ENCODE peak calls at places on chromosomes 5 and 9, in four cellular contexts. One of them, this sample, is unnamed.

GRCh38 chr5:67799732-67800234 is 415.8 kb upstream of the PIK3R1 start:
- DNase-seq in cardiac muscle cell: peak; percentile 43
- DNase-seq in NAMALWA: no peak
- DNase-seq in stimulated activated CD8-positive, alpha-beta memory T cell treated with anti-CD3 and anti-CD28 coated beads, Interleukin-2, amount 100 ng/mL, for 1 hour: no peak
- DNase-seq in this sample: no peak

GRCh38 chr5:38465045-38465444 is 91.4 kb downstream of the LIFR start:
- DNase-seq in stimulated activated CD8-positive, alpha-beta memory T cell treated with anti-CD3 and anti-CD28 coated beads, Interleukin-2, amount 100 ng/mL, for 1 hour: no peak
- DNase-seq in cardiac muscle cell: no peak
- DNase-seq in NAMALWA: no peak
- DNase-seq in this sample: peak; percentile 83

GRCh38 chr5:135596364-135596763 is 17.6 kb upstream of the CXCL14 start:
- DNase-seq in cardiac muscle cell: no peak
- DNase-seq in NAMALWA: no peak
- DNase-seq in stimulated activated CD8-positive, alpha-beta memory T cell treated with anti-CD3 and anti-CD28 coated beads, Interleukin-2, amount 100 ng/mL, for 1 hour: no peak
- DNase-seq in this sample: no peak

GRCh38 chr9:78031271-78031825 is at the start of gene GNAQ:
- DNase-seq in NAMALWA: no peak
- DNase-seq in stimulated activated CD8-positive, alpha-beta memory T cell treated with anti-CD3 and anti-CD28 coated beads, Interleukin-2, amount 100 ng/mL, for 1 hour: no peak
- DNase-seq in cardiac muscle cell: no peak
- DNase-seq in this sample: peak; percentile 46

GRCh38 chr9:99881769-99882168 is 24.7 kb upstream of the STX17 start:
- DNase-seq in stimulated activated CD8-positive, alpha-beta memory T cell treated with anti-CD3 and anti-CD28 coated beads, Interleukin-2, amount 100 ng/mL, for 1 hour: no peak
- DNase-seq in NAMALWA: no peak
- DNase-seq in cardiac muscle cell: no peak
- DNase-seq in this sample: no peak

GRCh38 chr9:21779397-21779796 is 23.0 kb upstream of the MTAP start:
- DNase-seq in cardiac muscle cell: peak; percentile 47
- DNase-seq in NAMALWA: no peak
- DNase-seq in stimulated activated CD8-positive, alpha-beta memory T cell treated with anti-CD3 and anti-CD28 coated beads, Interleukin-2, amount 100 ng/mL, for 1 hour: no peak
- DNase-seq in this sample: no peak

GRCh38 chr5:172913117-172913850 is 45.9 kb upstream of the RPL26L1 start:
- DNase-seq in NAMALWA: no peak
- DNase-seq in cardiac muscle cell: peak; percentile 27
- DNase-seq in stimulated activated CD8-positive, alpha-beta memory T cell treated with anti-CD3 and anti-CD28 coated beads, Interleukin-2, amount 100 ng/mL, for 1 hour: no peak
- DNase-seq in this sample: no peak

GRCh38 chr9:71249729-71250317 is 128.4 kb upstream of the TRPM3 start:
- DNase-seq in cardiac muscle cell: peak; percentile 83
- DNase-seq in stimulated activated CD8-positive, alpha-beta memory T cell treated with anti-CD3 and anti-CD28 coated beads, Interleukin-2, amount 100 ng/mL, for 1 hour: no peak
- DNase-seq in NAMALWA: peak; percentile 77
- DNase-seq in this sample: peak; percentile 57

GRCh38 chr5:65760504-65761275 is 38.7 kb downstream of the NLN start:
- DNase-seq in NAMALWA: no peak
- DNase-seq in cardiac muscle cell: peak; percentile 88
- DNase-seq in stimulated activated CD8-positive, alpha-beta memory T cell treated with anti-CD3 and anti-CD28 coated beads, Interleukin-2, amount 100 ng/mL, for 1 hour: peak; percentile 18
- DNase-seq in this sample: no peak

GRCh38 chr9:29211681-29212589 is 1638.7 kb upstream of the C9orf72 start:
- DNase-seq in cardiac muscle cell: peak; percentile 35
- DNase-seq in stimulated activated CD8-positive, alpha-beta memory T cell treated with anti-CD3 and anti-CD28 coated beads, Interleukin-2, amount 100 ng/mL, for 1 hour: no peak
- DNase-seq in NAMALWA: no peak
- DNase-seq in this sample: peak; percentile 74

GRCh38 chr5:173563246-173563645 is 53.2 kb downstream of the BOD1 start:
- DNase-seq in NAMALWA: no peak
- DNase-seq in stimulated activated CD8-positive, alpha-beta memory T cell treated with anti-CD3 and anti-CD28 coated beads, Interleukin-2, amount 100 ng/mL, for 1 hour: no peak
- DNase-seq in cardiac muscle cell: no peak
- DNase-seq in this sample: no peak

GRCh38 chr5:58929726-58930125 is 346.9 kb downstream of the RAB3C start:
- DNase-seq in cardiac muscle cell: no peak
- DNase-seq in stimulated activated CD8-positive, alpha-beta memory T cell treated with anti-CD3 and anti-CD28 coated beads, Interleukin-2, amount 100 ng/mL, for 1 hour: no peak
- DNase-seq in NAMALWA: no peak
- DNase-seq in this sample: no peak

GRCh38 chr5:10333154-10334006 is 20.1 kb upstream of the MARCHF6 start:
- DNase-seq in NAMALWA: no peak
- DNase-seq in stimulated activated CD8-positive, alpha-beta memory T cell treated with anti-CD3 and anti-CD28 coated beads, Interleukin-2, amount 100 ng/mL, for 1 hour: no peak
- DNase-seq in cardiac muscle cell: peak; percentile 59
- DNase-seq in this sample: no peak

GRCh38 chr9:23447166-23447565 is 378.9 kb downstream of the ELAVL2 start:
- DNase-seq in stimulated activated CD8-positive, alpha-beta memory T cell treated with anti-CD3 and anti-CD28 coated beads, Interleukin-2, amount 100 ng/mL, for 1 hour: no peak
- DNase-seq in NAMALWA: no peak
- DNase-seq in cardiac muscle cell: no peak
- DNase-seq in this sample: no peak

GRCh38 chr5:25963251-25964008 is 1075.0 kb downstream of the CDH9 start:
- DNase-seq in NAMALWA: no peak
- DNase-seq in cardiac muscle cell: no peak
- DNase-seq in stimulated activated CD8-positive, alpha-beta memory T cell treated with anti-CD3 and anti-CD28 coated beads, Interleukin-2, amount 100 ng/mL, for 1 hour: no peak
- DNase-seq in this sample: no peak

GRCh38 chr9:127452481-127453092 is 1.3 kb downstream of the LRSAM1 start:
- DNase-seq in NAMALWA: peak; percentile 84
- DNase-seq in cardiac muscle cell: peak; percentile 73
- DNase-seq in stimulated activated CD8-positive, alpha-beta memory T cell treated with anti-CD3 and anti-CD28 coated beads, Interleukin-2, amount 100 ng/mL, for 1 hour: no peak
- DNase-seq in this sample: peak; percentile 45

GRCh38 chr5:53017383-53017782 is 28.2 kb downstream of the ITGA2 start:
- DNase-seq in NAMALWA: no peak
- DNase-seq in stimulated activated CD8-positive, alpha-beta memory T cell treated with anti-CD3 and anti-CD28 coated beads, Interleukin-2, amount 100 ng/mL, for 1 hour: no peak
- DNase-seq in cardiac muscle cell: no peak
- DNase-seq in this sample: no peak

GRCh38 chr9:95044731-95045508 is 272.6 kb downstream of the FANCC start:
- DNase-seq in NAMALWA: no peak
- DNase-seq in stimulated activated CD8-positive, alpha-beta memory T cell treated with anti-CD3 and anti-CD28 coated beads, Interleukin-2, amount 100 ng/mL, for 1 hour: no peak
- DNase-seq in cardiac muscle cell: no peak
- DNase-seq in this sample: no peak

GRCh38 chr9:97594414-97594921 is 38.7 kb downstream of the TSTD2 start:
- DNase-seq in cardiac muscle cell: no peak
- DNase-seq in stimulated activated CD8-positive, alpha-beta memory T cell treated with anti-CD3 and anti-CD28 coated beads, Interleukin-2, amount 100 ng/mL, for 1 hour: no peak
- DNase-seq in NAMALWA: no peak
- DNase-seq in this sample: peak; percentile 90

GRCh38 chr9:100440071-100440470 is 13.1 kb downstream of the MSANTD3 start:
- DNase-seq in stimulated activated CD8-positive, alpha-beta memory T cell treated with anti-CD3 and anti-CD28 coated beads, Interleukin-2, amount 100 ng/mL, for 1 hour: no peak
- DNase-seq in cardiac muscle cell: peak; percentile 44
- DNase-seq in NAMALWA: no peak
- DNase-seq in this sample: no peak

This sample was measured in NCI-H2171 treated with DMSO at 0.1 percent for 48 hours.